ENCODE peak calls at places on chromosomes 7 and 10, in six cellular contexts. D is EL; T is effector memory CD8-positive, alpha-beta T cell; H is endodermal cell; O is M059J; B is IMR-90. N is an unnamed sample.

GRCh38 chr7:107816053-107816566 is 13.1 kb upstream of the SLC26A3 start:
- DNase-seq in O (no peak), H (no peak), D (no peak), B (no peak), T (no peak), N (no peak)

GRCh38 chr7:132117181-132117580 is 459.1 kb downstream of the PLXNA4 start:
- DNase-seq in O (peak), T (no peak), H (no peak), D (peak), B (peak), N (no peak)

GRCh38 chr7:139702313-139702731 is 75.5 kb downstream of the HIPK2 start:
- DNase-seq in T (no peak), B (no peak), D (no peak), H (peak), O (peak), N (peak)

GRCh38 chr7:98137826-98138151 is 31.1 kb downstream of the LMTK2 start:
- DNase-seq in B (no peak), T (no peak), D (no peak), H (no peak), O (no peak), N (no peak)

GRCh38 chr10:4704034-4704545 is 121.9 kb upstream of the AKR1E2 start:
- DNase-seq in H (no peak), B (peak), T (no peak), O (peak), D (peak), N (peak)

GRCh38 chr10:99234067-99234738 is 1.4 kb downstream of the HPSE2 start:
- DNase-seq in T (peak), O (peak), D (peak), H (peak), B (peak), N (peak)

GRCh38 chr7:28315565-28316420 is 96.5 kb upstream of the CREB5 start:
- DNase-seq in O (peak), H (no peak), T (no peak), D (peak), B (peak), N (no peak)

GRCh38 chr10:2978111-2978510 is 89.2 kb upstream of the PFKP start:
- DNase-seq in D (peak), H (no peak), B (peak), O (peak), T (no peak), N (peak)

GRCh38 chr10:122230222-122230621 is 40.9 kb upstream of the BTBD16 start:
- DNase-seq in D (no peak), T (no peak), B (no peak), O (no peak), H (no peak), N (no peak)

GRCh38 chr10:130558778-130559177 is 422.6 kb downstream of the GLRX3 start:
- DNase-seq in D (no peak), O (no peak), T (no peak), B (no peak), H (peak), N (peak)

GRCh38 chr10:74738985-74739567 is 87.3 kb upstream of the KAT6B start:
- DNase-seq in B (peak), T (peak), O (peak), D (no peak), H (peak), N (peak)

GRCh38 chr7:47069385-47070076 is 512.4 kb downstream of the TNS3 start:
- DNase-seq in T (no peak), O (no peak), D (no peak), H (no peak), B (no peak), N (no peak)

GRCh38 chr10:3048114-3049019 is 19.0 kb upstream of the PFKP start:
- DNase-seq in D (peak), B (peak), H (peak), O (peak), T (no peak), N (peak)

GRCh38 chr7:16594061-16594460 is 51.5 kb downstream of the ANKMY2 start:
- DNase-seq in H (no peak), D (peak), O (peak), B (peak), T (no peak), N (no peak)

GRCh38 chr10:95536017-95536416 is 25.2 kb downstream of the SORBS1 start:
- DNase-seq in H (no peak), O (no peak), B (no peak), D (no peak), T (no peak), N (no peak)

GRCh38 chr7:131212114-131212513 is 115.6 kb upstream of the MKLN1 start:
- DNase-seq in T (no peak), D (no peak), B (peak), H (peak), O (peak), N (peak)

GRCh38 chr10:80542053-80542452 is 4.4 kb downstream of the SH2D4B start:
- DNase-seq in O (peak), H (no peak), B (peak), D (peak), T (no peak), N (peak)

GRCh38 chr7:151381333-151382078 is 28.3 kb downstream of the WDR86 start:
- DNase-seq in O (no peak), B (no peak), H (peak), D (no peak), T (peak), N (peak)

GRCh38 chr10:24207781-24208611 is 942 bp upstream of the KIAA1217 start:
- DNase-seq in O (peak), D (no peak), B (no peak), T (no peak), H (peak), N (no peak)

GRCh38 chr10:1179346-1180070 is 123.3 kb downstream of the WDR37 start:
- DNase-seq in D (no peak), T (no peak), O (no peak), H (no peak), B (no peak), N (no peak)

GRCh38 chr7:12389089-12389700 is 14.5 kb downstream of the VWDE start:
- DNase-seq in T (peak), D (peak), B (peak), O (peak), H (peak), N (no peak)

GRCh38 chr10:104935656-104936055 is 294.6 kb downstream of the SORCS3 start:
- DNase-seq in D (no peak), B (no peak), O (no peak), H (no peak), T (no peak), N (no peak)

GRCh38 chr10:31083765-31084184 is 52.1 kb upstream of the ZNF438 start:
- DNase-seq in O (peak), D (peak), B (peak), H (peak), T (peak), N (peak)

GRCh38 chr10:70693619-70694286 is 21.4 kb downstream of the ADAMTS14 start:
- DNase-seq in T (no peak), D (peak), H (no peak), B (peak), O (peak), N (peak)

GRCh38 chr10:50248057-50248456 is 3.3 kb downstream of the ASAH2 start:
- DNase-seq in B (no peak), D (no peak), O (no peak), H (no peak), T (no peak), N (no peak)

GRCh38 chr7:51275532-51275931 is 41.1 kb downstream of the COBL start:
- DNase-seq in D (no peak), O (no peak), B (no peak), H (no peak), T (no peak), N (no peak)